ENCODE peak calls at places on chromosomes 4 and X, in six cellular contexts. U is brain microvascular endothelial cell, Z is dorsolateral prefrontal cortex, T is stomach, Y is GM12865, O is upper lobe of right lung. M is an unnamed sample.

GRCh38 chrX:131818297-131818936 is 204.7 kb upstream of the STK26 start:
- DNase-seq in Y (no peak), T (no peak), U (no peak), Z (no peak), O (no peak), M (no peak)

GRCh38 chr4:38075370-38076152 is 115.4 kb downstream of the PTTG2 start:
- DNase-seq in Y (peak), Z (no peak), T (no peak), U (peak), O (no peak), M (peak)

GRCh38 chr4:172758586-172759340 is 409.8 kb upstream of the GALNT7 start:
- DNase-seq in Z (no peak), O (no peak), Y (no peak), U (peak), T (no peak), M (peak)

GRCh38 chr4:183249854-183250253 is 70.2 kb downstream of the CLDN22 start:
- DNase-seq in Z (no peak), T (no peak), U (peak), O (no peak), Y (peak), M (peak)

GRCh38 chr4:105895324-105895608 is at the start of gene NPNT:
- DNase-seq in Z (no peak), Y (peak), O (no peak), T (no peak), U (no peak), M (no peak)

GRCh38 chr4:15373363-15373762 is 54.5 kb upstream of the C1QTNF7 start:
- DNase-seq in Z (no peak), U (no peak), Y (no peak), O (no peak), T (no peak), M (no peak)

GRCh38 chr4:106021737-106022410 is 126.6 kb downstream of the NPNT start:
- DNase-seq in O (no peak), T (no peak), U (no peak), Z (no peak), Y (no peak), M (peak)

GRCh38 chr4:26150948-26151347 is 169.9 kb upstream of the RBPJ start:
- DNase-seq in T (no peak), Y (no peak), U (no peak), O (no peak), Z (no peak), M (peak)

GRCh38 chr4:25638221-25638601 is 17.4 kb upstream of the SLC34A2 start:
- DNase-seq in T (no peak), Y (no peak), Z (no peak), U (no peak), O (no peak), M (no peak)

GRCh38 chr4:122588453-122589238 is 32.2 kb downstream of the IL21 start:
- DNase-seq in U (peak), Z (no peak), Y (no peak), O (no peak), T (no peak), M (peak)

GRCh38 chr4:38371391-38371851 is 292.6 kb upstream of the KLF3 start:
- DNase-seq in Y (no peak), T (no peak), U (peak), O (no peak), Z (no peak), M (peak)

GRCh38 chrX:148723551-148723950 is 223.1 kb downstream of the AFF2 start:
- DNase-seq in O (no peak), T (no peak), Y (no peak), U (no peak), Z (peak), M (no peak)

GRCh38 chrX:11267311-11267910 is 25.8 kb upstream of the AMELX start:
- DNase-seq in U (no peak), Z (no peak), T (no peak), Y (no peak), O (no peak), M (no peak)

GRCh38 chr4:147985376-147985775 is 253.5 kb downstream of the ARHGAP10 start:
- DNase-seq in Z (peak), Y (no peak), U (no peak), T (no peak), O (no peak), M (no peak)

GRCh38 chr4:4947721-4948120 is 71.5 kb downstream of the CYTL1 start:
- DNase-seq in T (no peak), Y (no peak), O (no peak), Z (no peak), U (no peak), M (no peak)

GRCh38 chr4:95045429-95045828 is 287.7 kb downstream of the BMPR1B start:
- DNase-seq in Y (no peak), T (no peak), U (no peak), Z (no peak), O (no peak), M (peak)

GRCh38 chr4:26178874-26179273 is 141.9 kb upstream of the RBPJ start:
- DNase-seq in O (no peak), Z (no peak), U (peak), Y (peak), T (no peak), M (no peak)

GRCh38 chr4:144494280-144494679 is 151.7 kb upstream of the HHIP start:
- DNase-seq in Z (no peak), T (no peak), Y (no peak), U (no peak), O (no peak), M (peak)

GRCh38 chrX:51459125-51459524 is 37.3 kb downstream of the NUDT11 start:
- DNase-seq in U (peak), Y (peak), O (no peak), Z (no peak), T (no peak), M (peak)

GRCh38 chr4:48180234-48180633 is 46.2 kb upstream of the TXK start:
- DNase-seq in O (no peak), U (no peak), T (no peak), Z (no peak), Y (no peak), M (peak)

GRCh38 chr4:114600066-114600552 is 1.5 kb downstream of the UGT8 start:
- DNase-seq in O (no peak), T (no peak), U (no peak), Z (no peak), Y (peak), M (no peak)

GRCh38 chr4:24973471-24974251 is 57.1 kb downstream of the LGI2 start:
- DNase-seq in Y (no peak), O (peak), T (peak), Z (peak), U (no peak), M (peak)

GRCh38 chrX:133297284-133297683 is 79.1 kb upstream of the TFDP3 start:
- DNase-seq in Z (no peak), Y (no peak), T (no peak), O (no peak), U (peak), M (peak)

GRCh38 chrX:35890699-35891098 is 28.8 kb upstream of the CFAP47 start:
- DNase-seq in Y (peak), Z (no peak), O (peak), T (peak), U (no peak), M (peak)

GRCh38 chrX:10597871-10598270 is 22.5 kb downstream of the MID1 start:
- DNase-seq in Y (peak), Z (peak), U (peak), O (no peak), T (no peak), M (peak)

GRCh38 chr4:123352240-123352945 is 44.2 kb upstream of the SPRY1 start:
- DNase-seq in T (no peak), Y (no peak), U (no peak), O (no peak), Z (no peak), M (peak)

GRCh38 chr4:25769251-25769650 is 93.5 kb downstream of the SEL1L3 start:
- DNase-seq in O (no peak), Y (no peak), U (peak), Z (peak), T (no peak), M (peak)

GRCh38 chr4:3671571-3672464 is 94.4 kb upstream of the ADRA2C start:
- DNase-seq in U (no peak), Z (no peak), O (peak), Y (no peak), T (no peak), M (no peak)

GRCh38 chrX:153474718-153475117 is 4.3 kb upstream of the HAUS7 start:
- DNase-seq in O (peak), Y (no peak), Z (peak), U (no peak), T (peak), M (peak)

GRCh38 chr4:182144621-182145359 is 98.4 kb upstream of the TENM3 start:
- DNase-seq in O (no peak), Z (no peak), U (no peak), Y (peak), T (no peak), M (peak)

GRCh38 chr4:7705062-7705461 is 234.6 kb downstream of the AFAP1 start:
- DNase-seq in U (no peak), O (no peak), T (no peak), Z (no peak), Y (no peak), M (no peak)

GRCh38 chr4:176309046-176309445 is 10.7 kb upstream of the SPCS3 start:
- DNase-seq in U (no peak), Y (peak), T (no peak), O (no peak), Z (no peak), M (no peak)

DNA sequence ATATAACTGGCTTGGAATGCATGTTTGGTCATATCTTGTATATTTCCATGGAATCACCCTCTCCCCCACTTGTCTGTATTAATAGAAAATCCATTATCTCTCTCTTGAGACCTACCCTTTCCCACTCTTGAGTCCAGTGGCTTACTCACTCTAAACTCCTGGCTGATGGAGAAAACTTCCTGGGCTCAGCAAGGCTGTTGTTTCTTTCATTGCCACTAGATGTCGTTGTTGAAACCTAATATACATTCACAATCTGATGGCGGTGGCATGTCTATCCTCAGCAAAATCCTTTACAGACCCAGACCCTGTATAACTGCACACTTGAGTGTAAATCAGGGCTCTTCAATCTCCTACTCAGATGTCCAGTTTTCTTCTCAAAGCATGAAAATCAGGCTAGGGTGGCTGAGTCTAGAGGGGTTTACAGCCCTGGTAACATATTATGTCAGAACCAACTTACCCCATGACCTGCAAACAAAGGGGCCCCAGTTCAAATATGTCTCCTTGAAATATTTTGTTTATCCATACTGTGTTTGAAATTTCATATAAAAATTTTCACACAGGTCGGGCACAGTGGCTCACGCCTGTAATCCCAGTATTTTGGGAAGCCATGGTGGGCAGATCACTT is 70.0 kb upstream of the FAM241A start:
- DNase-seq in T (no peak), Y (peak), U (peak), Z (no peak), O (no peak), M (peak)
- TF ChIP-seq CTCF in T (peak), Y (peak), U (peak), Z (peak), O (peak), M (peak)

GRCh38 chrX:40727599-40728252 is 7.6 kb downstream of the MED14 start:
- DNase-seq in Y (no peak), T (no peak), Z (no peak), O (no peak), U (no peak), M (peak)

GRCh38 chrX:40733691-40734090 is 1.7 kb downstream of the MED14 start:
- DNase-seq in T (no peak), Z (no peak), O (no peak), U (no peak), Y (no peak), M (peak)

GRCh38 chrX:40727093-40727492 is 8.2 kb downstream of the MED14 start:
- DNase-seq in O (no peak), Z (no peak), Y (no peak), U (no peak), T (no peak), M (no peak)

GRCh38 chrX:40734956-40735317 is 405 bp downstream of the MED14 start:
- DNase-seq in O (peak), Z (no peak), Y (peak), U (no peak), T (no peak), M (peak)

GRCh38 chrX:40729923-40730584 is 5.3 kb downstream of the MED14 start:
- DNase-seq in Y (no peak), U (no peak), T (no peak), Z (no peak), O (no peak), M (no peak)
- H3K4me3 ChIP-seq in Y (no peak), U (no peak), T (no peak), Z (no peak), O (no peak), M (no peak)

GRCh38 chrX:101260435-101260834 is 30.7 kb downstream of the TAF7L start:
- DNase-seq in Z (no peak), T (no peak), U (no peak), Y (peak), O (no peak), M (peak)
- TF ChIP-seq CTCF in Z (no peak), T (no peak), U (peak), Y (peak), O (no peak), M (peak)

GRCh38 chrX:137569470-137569891 is 3.6 kb downstream of the ZIC3 start:
- DNase-seq in T (no peak), U (no peak), O (no peak), Y (no peak), Z (no peak), M (no peak)
- H3K4me3 ChIP-seq in T (no peak), U (peak), O (no peak), Y (no peak), Z (no peak), M (no peak)

GRCh38 chrX:129316461-129316860 is 206.8 kb downstream of the SMARCA1 start:
- DNase-seq in Z (no peak), Y (no peak), O (no peak), U (no peak), T (no peak), M (no peak)

GRCh38 chrX:129323115-129323514 is 200.2 kb downstream of the SMARCA1 start:
- DNase-seq in Z (no peak), U (no peak), O (no peak), T (no peak), Y (no peak), M (no peak)

GRCh38 chrX:129318375-129318774 is 204.9 kb downstream of the SMARCA1 start:
- DNase-seq in U (peak), T (no peak), Y (peak), O (no peak), Z (no peak), M (peak)
- TF ChIP-seq CTCF in U (peak), T (no peak), Y (no peak), O (no peak), Z (peak), M (peak)

M was measured in fibroblast of pulmonary artery.